ENCODE peak calls at places on chromosomes 6 and 20, in seven cellular contexts. K, O, D, B, U, S and W are unnamed samples.

GRCh38 chr6:148497256-148497655 is 154.6 kb downstream of the SASH1 start:
- DNase-seq in K (no peak), O (no peak), D (no peak), B (no peak), U (no peak), S (no peak), W (no peak)

GRCh38 chr20:4156411-4156810 is 141.1 kb upstream of the RNF24 start:
- DNase-seq in K (no peak), O (no peak), D (no peak), B (no peak), U (no peak), S (no peak), W (no peak)

GRCh38 chr20:53276143-53276542 is 304.0 kb downstream of the TSHZ2 start:
- DNase-seq in K (peak; percentile 40), O (no peak), D (no peak), B (no peak), U (no peak), S (no peak), W (no peak)

GRCh38 chr20:43386878-43387277 is 70.8 kb upstream of the SRSF6 start:
- DNase-seq in K (no peak), O (no peak), D (no peak), B (no peak), U (no peak), S (no peak), W (no peak)

GRCh38 chr6:165832471-165832836 is 169.4 kb upstream of the PDE10A start:
- DNase-seq in K (no peak), O (no peak), D (no peak), B (no peak), U (no peak), S (no peak), W (no peak)

GRCh38 chr6:47437592-47437991 is 40.0 kb upstream of the CD2AP start:
- DNase-seq in K (no peak), O (no peak), D (no peak), B (no peak), U (no peak), S (no peak), W (no peak)

GRCh38 chr20:41200446-41201202 is 63.3 kb downstream of the PLCG1 start:
- DNase-seq in K (no peak), O (no peak), D (no peak), B (peak; percentile 87), U (no peak), S (no peak), W (no peak)

GRCh38 chr6:73263570-73263909 is 544 bp upstream of the KHDC1 start:
- DNase-seq in K (no peak), O (no peak), D (no peak), B (no peak), U (no peak), S (no peak), W (no peak)

GRCh38 chr6:54195637-54196036 is 84.4 kb downstream of the MLIP start:
- DNase-seq in K (no peak), O (no peak), D (no peak), B (no peak), U (no peak), S (no peak), W (no peak)

GRCh38 chr20:36121981-36122930 is 32.3 kb upstream of the EPB41L1 start:
- DNase-seq in K (no peak), O (no peak), D (no peak), B (no peak), U (peak; percentile 74), S (no peak), W (no peak)

GRCh38 chr6:53020005-53020744 is 25.1 kb upstream of the GSTA4 start:
- DNase-seq in K (no peak), O (no peak), D (no peak), B (no peak), U (no peak), S (no peak), W (no peak)

GRCh38 chr6:104705095-104705707 is 154.5 kb downstream of the HACE1 start:
- DNase-seq in K (peak; percentile 31), O (no peak), D (no peak), B (peak; percentile 88), U (no peak), S (no peak), W (no peak)

GRCh38 chr6:83169511-83169910 is 23.6 kb downstream of the PGM3 start:
- DNase-seq in K (no peak), O (no peak), D (no peak), B (no peak), U (no peak), S (no peak), W (no peak)

GRCh38 chr6:169587992-169588391 is 113.8 kb downstream of the WDR27 start:
- DNase-seq in K (no peak), O (no peak), D (no peak), B (no peak), U (no peak), S (no peak), W (no peak)

GRCh38 chr6:73699656-73700055 is 3.7 kb downstream of the CD109 start:
- DNase-seq in K (no peak), O (no peak), D (no peak), B (peak; percentile 94), U (no peak), S (no peak), W (no peak)

GRCh38 chr6:73262701-73263569 is at the start of gene KHDC1:
- DNase-seq in K (peak; percentile 55), O (peak; percentile 75), D (peak; percentile 32), B (peak; percentile 44), U (no peak), S (peak; percentile 70), W (no peak)

GRCh38 chr6:28922004-28922840 is 1.6 kb downstream of the TRIM27 start:
- DNase-seq in K (no peak), O (no peak), D (peak; percentile 53), B (no peak), U (peak; percentile 62), S (no peak), W (no peak)

GRCh38 chr6:33290459-33290858 is 1.1 kb downstream of the PFDN6 start:
- DNase-seq in K (no peak), O (no peak), D (no peak), B (no peak), U (no peak), S (no peak), W (no peak)

GRCh38 chr6:33288141-33288941 is 698 bp downstream of the WDR46 start:
- DNase-seq in K (no peak), O (no peak), D (no peak), B (no peak), U (no peak), S (no peak), W (no peak)

GRCh38 chr6:33286946-33287914 is 1.8 kb downstream of the WDR46 start:
- DNase-seq in K (no peak), O (no peak), D (no peak), B (no peak), U (no peak), S (no peak), W (no peak)

GRCh38 chr6:33289784-33290315 is 449 bp downstream of the PFDN6 start:
- DNase-seq in K (no peak), O (no peak), D (no peak), B (no peak), U (no peak), S (no peak), W (no peak)

DNA sequence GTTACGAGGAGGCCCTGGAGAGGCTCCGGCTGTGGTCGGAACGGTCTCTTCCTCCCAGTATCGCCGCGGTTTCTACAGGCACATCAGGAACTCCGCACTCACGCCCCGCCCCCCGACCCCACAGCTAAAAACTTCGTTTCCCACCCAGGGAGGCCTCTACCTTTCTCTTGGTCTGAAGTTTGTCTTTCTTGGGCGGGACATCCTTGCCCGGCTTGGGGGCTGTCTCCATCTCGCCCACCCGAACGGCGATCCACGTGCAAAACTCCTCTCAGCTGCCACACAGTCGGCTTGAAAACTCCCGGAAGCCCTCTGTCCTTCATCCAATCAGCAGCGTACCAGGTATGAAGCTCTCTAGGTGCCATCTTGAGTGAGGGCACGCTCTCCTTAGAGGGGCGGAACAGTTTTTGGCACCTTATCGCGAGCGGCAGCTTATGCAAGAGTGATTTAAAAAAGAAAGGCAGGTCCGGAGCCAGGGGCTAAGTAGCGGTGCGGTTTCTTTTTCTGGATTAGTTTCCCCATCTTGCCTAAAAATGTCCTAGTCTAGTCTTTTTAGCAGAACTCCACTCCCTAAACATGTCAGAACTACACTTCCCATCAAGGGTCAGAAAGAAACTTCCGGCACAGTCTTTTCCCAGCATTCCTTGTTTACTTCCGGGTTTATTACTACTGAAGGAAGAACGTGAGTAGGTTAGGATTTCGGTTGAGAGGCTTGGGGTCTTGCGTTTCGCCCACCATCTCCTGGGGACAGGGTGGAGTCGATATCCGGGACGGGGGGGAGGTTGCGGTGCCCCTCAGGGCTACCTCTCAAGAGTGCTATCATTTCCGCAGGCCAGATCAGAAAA is at the start of the genes PFDN6 and WDR46:
- DNase-seq in K (peak; percentile 87), O (peak; percentile 85), D (peak; percentile 71), B (peak; percentile 96), U (peak; percentile 83), S (peak; percentile 90), W (peak; percentile 83)
- TF ChIP-seq POLR2A in K (peak; percentile 32), O (peak; percentile 34), D (no peak), B (peak; percentile 81), U (peak; percentile 59), S (peak; percentile 59), W (peak; percentile 27)

DNA sequence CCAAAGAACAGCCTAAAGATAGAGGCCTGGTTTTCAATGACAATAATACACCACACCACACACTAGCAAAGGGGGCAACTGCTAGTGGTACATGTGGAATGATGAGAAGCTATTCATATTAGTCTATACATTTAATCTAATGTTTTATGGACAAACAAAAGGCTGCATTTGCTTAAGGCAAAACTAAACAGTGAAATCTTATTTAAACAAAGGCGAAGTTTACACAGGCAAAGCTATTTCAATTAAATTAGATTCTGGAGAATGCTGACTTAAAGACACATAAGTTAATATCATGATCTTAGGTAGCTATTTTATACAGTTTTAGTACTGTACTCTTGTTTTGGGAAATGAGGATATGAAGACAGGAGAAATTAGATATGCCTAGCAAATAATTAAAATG is 53.9 kb upstream of the SIM1 start:
- DNase-seq in K (no peak), O (no peak), D (no peak), B (no peak), U (no peak), S (no peak), W (no peak)
- TF ChIP-seq POLR2A in K (no peak), O (no peak), D (no peak), B (no peak), U (no peak), S (no peak), W (no peak)

GRCh38 chr6:63458480-63459115 is 113.7 kb upstream of the LOC128125822 start:
- DNase-seq in K (no peak), O (no peak), D (no peak), B (no peak), U (no peak), S (no peak), W (no peak)
- TF ChIP-seq POLR2A in K (no peak), O (no peak), D (peak; percentile 86), B (no peak), U (no peak), S (no peak), W (no peak)

DNA sequence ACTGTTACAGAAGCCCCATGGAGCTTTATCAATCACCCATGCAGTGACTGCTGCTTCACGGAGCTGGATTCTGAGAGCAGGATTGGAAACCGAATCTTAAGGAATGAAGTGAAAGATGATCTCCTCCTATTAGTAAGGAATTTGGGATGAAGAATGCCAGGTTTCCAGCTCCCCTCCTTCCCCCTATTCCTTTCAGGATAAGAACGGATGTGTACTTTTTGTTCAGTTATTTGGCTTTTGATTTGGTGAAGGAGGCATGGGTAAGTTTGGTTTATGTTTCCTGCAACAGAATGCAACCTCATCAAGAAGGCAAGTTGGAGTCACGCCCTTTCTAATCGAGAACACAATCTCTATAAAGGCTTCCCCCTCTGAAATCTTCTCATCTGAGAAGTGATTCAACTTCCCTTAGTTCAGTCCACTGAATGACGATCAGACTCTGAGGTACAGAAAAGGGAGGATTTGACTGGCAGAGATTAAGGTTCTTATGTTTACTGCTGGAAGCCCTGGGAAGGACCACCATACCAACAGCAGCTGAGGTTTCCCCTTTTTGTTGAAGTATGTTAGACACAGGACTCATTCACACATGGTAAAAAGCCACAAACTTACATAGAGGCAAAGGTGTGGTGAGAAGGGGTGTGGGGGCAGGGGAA is 5.5 kb downstream of the ELMO2 start:
- DNase-seq in K (no peak), O (no peak), D (no peak), B (peak; percentile 32), U (no peak), S (no peak), W (no peak)
- TF ChIP-seq POLR2A in K (no peak), O (no peak), D (no peak), B (no peak), U (no peak), S (no peak), W (no peak)